ENCODE peak calls at places on chromosomes 5 and 9, in six cellular contexts. W is head of caudate nucleus, A is ELR, C is A549, N is mucosa of gallbladder, I is RWPE1. V is an unnamed sample.

GRCh38 chr5:53361708-53362107 is 118.7 kb upstream of the FST start:
- DNase-seq in W (no peak), A (no peak), C (no peak), N (no peak), I (no peak), V (no peak)

GRCh38 chr5:45110399-45110798 is 301.7 kb downstream of the MRPS30 start:
- DNase-seq in W (no peak), A (no peak), C (no peak), N (no peak), I (no peak), V (no peak)

GRCh38 chr9:131361202-131361833 is 32.6 kb upstream of the PRRC2B start:
- DNase-seq in W (no peak), A (peak), C (no peak), N (peak), I (no peak), V (no peak)

GRCh38 chr9:130428096-130428665 is 16.6 kb upstream of the ASS1 start:
- DNase-seq in W (no peak), A (no peak), C (no peak), N (no peak), I (no peak), V (no peak)

GRCh38 chr5:95817430-95817829 is 5.1 kb downstream of the GLRX start:
- DNase-seq in W (no peak), A (peak), C (no peak), N (no peak), I (peak), V (no peak)

GRCh38 chr5:178460598-178461425 is 129.4 kb downstream of the COL23A1 start:
- DNase-seq in W (peak), A (peak), C (peak), N (peak), I (peak), V (peak)

GRCh38 chr9:4235951-4236804 is 63.7 kb downstream of the GLIS3 start:
- DNase-seq in W (no peak), A (peak), C (peak), N (peak), I (peak), V (no peak)

GRCh38 chr9:32359452-32359851 is 25.0 kb upstream of the ACO1 start:
- DNase-seq in W (no peak), A (no peak), C (no peak), N (no peak), I (no peak), V (no peak)

GRCh38 chr5:96901384-96901783 is 25.1 kb downstream of the ERAP2 start:
- DNase-seq in W (no peak), A (no peak), C (no peak), N (no peak), I (no peak), V (no peak)

GRCh38 chr9:136057236-136058151 is 37.6 kb downstream of the NACC2 start:
- DNase-seq in W (no peak), A (no peak), C (no peak), N (no peak), I (no peak), V (no peak)

GRCh38 chr5:135163391-135163790 is 129.4 kb upstream of the PITX1 start:
- DNase-seq in W (no peak), A (no peak), C (no peak), N (no peak), I (no peak), V (no peak)

GRCh38 chr5:166341708-166342329 is 1949.6 kb upstream of the WWC1 start:
- DNase-seq in W (no peak), A (no peak), C (no peak), N (no peak), I (no peak), V (no peak)

GRCh38 chr5:138077064-138077696 is 6.7 kb upstream of the WNT8A start:
- DNase-seq in W (peak), A (peak), C (peak), N (peak), I (peak), V (peak)

GRCh38 chr9:31259824-31260223 is 1124.6 kb upstream of the ACO1 start:
- DNase-seq in W (no peak), A (no peak), C (no peak), N (no peak), I (no peak), V (no peak)

GRCh38 chr9:27413507-27414214 is 110.4 kb upstream of the IFNK start:
- DNase-seq in W (no peak), A (no peak), C (no peak), N (no peak), I (peak), V (peak)

GRCh38 chr5:159928122-159928960 is 12.1 kb downstream of the ADRA1B start:
- DNase-seq in W (no peak), A (peak), C (peak), N (no peak), I (peak), V (no peak)

GRCh38 chr5:893711-894110 is 1.0 kb downstream of the TRIP13 start:
- DNase-seq in W (no peak), A (no peak), C (no peak), N (no peak), I (no peak), V (no peak)

GRCh38 chr9:116055536-116055935 is 98.1 kb upstream of the PAPPA start:
- DNase-seq in W (no peak), A (peak), C (no peak), N (no peak), I (no peak), V (no peak)